ENCODE peak calls at places on chromosomes 12 and 14, in four cellular contexts. K is WTC11, J is HepG2, P is A549. V is an unnamed sample.

GRCh38 chr12:113929312-113929989 is 36.7 kb downstream of the RBM19 start:
- DNase-seq in K (no peak), P (no peak), J (no peak), V (no peak)

GRCh38 chr12:27639265-27639664 is 57.0 kb upstream of the REP15 start:
- DNase-seq in P (no peak), K (no peak), J (peak; percentile 13), V (no peak)

GRCh38 chr12:101715045-101715444 is 17.6 kb downstream of the CHPT1 start:
- DNase-seq in J (no peak), P (no peak), K (no peak), V (no peak)

GRCh38 chr14:55249423-55249822 is 21.8 kb upstream of the FBXO34 start:
- DNase-seq in K (no peak), J (no peak), P (no peak), V (peak; percentile 28)

GRCh38 chr12:64392221-64392620 is 1.7 kb upstream of the C12orf56 start:
- DNase-seq in P (peak; percentile 54), K (no peak), J (no peak), V (peak; percentile 36)

GRCh38 chr12:48677782-48678181 is 4.3 kb downstream of the KANSL2 start:
- DNase-seq in P (no peak), J (no peak), K (no peak), V (no peak)

GRCh38 chr14:58749066-58749669 is 111.4 kb downstream of the DACT1 start:
- DNase-seq in J (peak; percentile 4), P (peak; percentile 17), K (no peak), V (peak; percentile 58)

GRCh38 chr14:55873229-55873628 is 245.0 kb upstream of the PELI2 start:
- DNase-seq in J (no peak), P (no peak), K (no peak), V (no peak)

GRCh38 chr12:14884458-14884878 is 1.2 kb downstream of the MGP start:
- DNase-seq in J (no peak), P (no peak), K (no peak), V (no peak)

GRCh38 chr12:3218150-3218845 is 141.1 kb downstream of the TSPAN9 start:
- DNase-seq in P (no peak), J (no peak), K (no peak), V (no peak)
- TF ChIP-seq NR3C1 in P (no peak), J (no peak), K (no peak), V (no peak)

GRCh38 chr14:74867673-74868072 is 8.3 kb downstream of the PROX2 start:
- DNase-seq in J (no peak), K (no peak), P (no peak), V (no peak)
- TF ChIP-seq NR3C1 in J (no peak), K (no peak), P (no peak), V (no peak)

GRCh38 chr12:31021809-31022492 is 51.7 kb upstream of the DDX11 start:
- DNase-seq in J (no peak), K (no peak), P (no peak), V (no peak)
- TF ChIP-seq NR3C1 in J (no peak), K (no peak), P (no peak), V (no peak)

GRCh38 chr12:53268637-53269562 is 801 bp downstream of the ESPL1 start:
- DNase-seq in P (no peak), K (no peak), J (no peak), V (no peak)
- TF ChIP-seq NR3C1 in P (no peak), K (no peak), J (no peak), V (no peak)

V was measured in K562.